ENCODE peak calls at places on chromosome 20, in six cellular contexts. R is tibial nerve, M is ovary, K is uterus, U is body of pancreas, T is transverse colon. N is an unnamed sample.

GRCh38 chr20:663315-664090 is 10.5 kb upstream of the SRXN1 start:
- DNase-seq in R (no peak), M (no peak), K (no peak), U (no peak), T (no peak), N (no peak)

GRCh38 chr20:44390280-44390679 is 34.8 kb downstream of the HNF4A start:
- DNase-seq in R (no peak), M (no peak), K (no peak), U (no peak), T (no peak), N (no peak)

GRCh38 chr20:53660947-53661381 is 67.3 kb upstream of the ZNF217 start:
- DNase-seq in R (no peak), M (peak; percentile 29), K (no peak), U (no peak), T (no peak), N (no peak)

GRCh38 chr20:2264118-2264517 is 31.7 kb upstream of the TGM3 start:
- DNase-seq in R (no peak), M (no peak), K (no peak), U (no peak), T (no peak), N (no peak)

GRCh38 chr20:10079964-10080363 is 45.2 kb downstream of the ANKEF1 start:
- DNase-seq in R (no peak), M (no peak), K (no peak), U (no peak), T (no peak), N (no peak)

GRCh38 chr20:43389839-43390626 is 67.7 kb upstream of the SRSF6 start:
- DNase-seq in R (no peak), M (no peak), K (no peak), U (no peak), T (no peak), N (no peak)

GRCh38 chr20:18853946-18854646 is 40.5 kb downstream of the SCP2D1 start:
- DNase-seq in R (no peak), M (no peak), K (no peak), U (no peak), T (no peak), N (no peak)

GRCh38 chr20:44701116-44701865 is 13.9 kb upstream of the CCN5 start:
- DNase-seq in R (no peak), M (no peak), K (no peak), U (no peak), T (no peak), N (no peak)

GRCh38 chr20:54151511-54152226 is 22.1 kb downstream of the CYP24A1 start:
- DNase-seq in R (no peak), M (no peak), K (no peak), U (no peak), T (no peak), N (no peak)

GRCh38 chr20:23697947-23698346 is 9.1 kb upstream of the CST4 start:
- DNase-seq in R (no peak), M (no peak), K (no peak), U (no peak), T (no peak), N (no peak)

GRCh38 chr20:37384683-37385174 is 38.8 kb downstream of the SRC start:
- DNase-seq in R (peak; percentile 59), M (peak; percentile 88), K (peak; percentile 57), U (peak; percentile 34), T (peak; percentile 71), N (peak; percentile 76)

GRCh38 chr20:44720994-44721784 is 6.0 kb downstream of the CCN5 start:
- DNase-seq in R (no peak), M (peak; percentile 74), K (peak; percentile 64), U (peak; percentile 59), T (no peak), N (no peak)

GRCh38 chr20:7790189-7790588 is 150.1 kb downstream of the HAO1 start:
- DNase-seq in R (no peak), M (no peak), K (no peak), U (no peak), T (no peak), N (no peak)

GRCh38 chr20:58622671-58623578 is 28.2 kb upstream of the STX16 start:
- DNase-seq in R (no peak), M (no peak), K (no peak), U (no peak), T (no peak), N (no peak)

GRCh38 chr20:55354700-55355099 is 650.6 kb downstream of the CBLN4 start:
- DNase-seq in R (no peak), M (no peak), K (no peak), U (no peak), T (no peak), N (no peak)

DNA sequence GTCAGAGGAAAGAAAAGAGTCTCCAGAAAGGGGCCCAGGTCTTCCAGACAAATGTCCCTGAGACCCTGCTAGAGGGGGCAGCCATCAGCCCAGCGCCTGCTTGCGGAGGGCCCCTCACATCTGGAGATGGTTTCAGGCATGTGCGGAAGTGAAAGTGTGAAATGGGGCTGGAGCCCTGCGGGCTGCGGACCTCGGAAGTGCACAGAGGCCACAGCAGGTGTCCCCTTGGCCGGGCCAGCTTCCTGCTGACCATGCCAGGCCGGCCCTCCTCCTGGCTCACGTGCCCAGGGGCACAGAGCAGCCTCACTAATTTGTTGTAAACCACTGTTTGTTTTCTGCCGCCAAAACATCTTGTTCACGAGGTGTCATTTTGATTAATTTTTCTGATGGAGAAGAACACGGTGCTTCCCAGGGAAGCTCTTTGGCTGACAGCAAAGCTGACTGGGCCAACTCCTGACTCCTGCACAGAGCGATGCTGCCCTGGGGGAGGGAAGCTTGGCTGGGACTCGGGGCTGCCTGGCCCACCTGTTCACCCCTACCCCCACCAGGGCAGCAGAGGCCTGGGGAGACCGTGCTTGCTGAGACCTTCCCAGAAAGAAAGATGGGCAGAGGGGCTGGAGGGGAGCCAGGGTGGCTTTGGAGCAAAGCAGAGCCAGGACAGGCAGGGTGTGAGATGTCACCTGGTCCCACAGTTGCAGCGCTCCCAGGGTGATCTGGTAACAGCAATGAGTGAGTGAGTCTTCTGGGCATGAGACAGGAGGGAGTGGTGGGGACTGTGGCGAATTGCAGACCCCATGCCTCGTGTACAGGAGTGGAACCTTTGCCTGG is 54.2 kb downstream of the BCAS4 start:
- DNase-seq in R (no peak), M (peak; percentile 39), K (peak; percentile 19), U (peak; percentile 81), T (peak; percentile 39), N (no peak)
- H3K4me1 ChIP-seq in R (peaks cover 15% of the 10 kb centered on the region), M (peaks cover 14% of the 10 kb centered on the region), K (no peaks in the 10 kb centered on the region), U (peaks cover 19% of the 10 kb centered on the region), T (peaks cover 13% of the 10 kb centered on the region), N (peaks cover 41% of the 10 kb centered on the region)

GRCh38 chr20:47257771-47258170 is 98.7 kb downstream of the ZMYND8 start:
- DNase-seq in R (no peak), M (no peak), K (no peak), U (no peak), T (no peak), N (no peak)

GRCh38 chr20:47262008-47262364 is 94.5 kb downstream of the ZMYND8 start:
- DNase-seq in R (no peak), M (no peak), K (no peak), U (no peak), T (no peak), N (no peak)

GRCh38 chr20:47256665-47257236 is 99.7 kb downstream of the ZMYND8 start:
- DNase-seq in R (no peak), M (no peak), K (no peak), U (no peak), T (no peak), N (no peak)

GRCh38 chr20:47257256-47257655 is 99.2 kb downstream of the ZMYND8 start:
- DNase-seq in R (no peak), M (no peak), K (no peak), U (no peak), T (no peak), N (no peak)

DNA sequence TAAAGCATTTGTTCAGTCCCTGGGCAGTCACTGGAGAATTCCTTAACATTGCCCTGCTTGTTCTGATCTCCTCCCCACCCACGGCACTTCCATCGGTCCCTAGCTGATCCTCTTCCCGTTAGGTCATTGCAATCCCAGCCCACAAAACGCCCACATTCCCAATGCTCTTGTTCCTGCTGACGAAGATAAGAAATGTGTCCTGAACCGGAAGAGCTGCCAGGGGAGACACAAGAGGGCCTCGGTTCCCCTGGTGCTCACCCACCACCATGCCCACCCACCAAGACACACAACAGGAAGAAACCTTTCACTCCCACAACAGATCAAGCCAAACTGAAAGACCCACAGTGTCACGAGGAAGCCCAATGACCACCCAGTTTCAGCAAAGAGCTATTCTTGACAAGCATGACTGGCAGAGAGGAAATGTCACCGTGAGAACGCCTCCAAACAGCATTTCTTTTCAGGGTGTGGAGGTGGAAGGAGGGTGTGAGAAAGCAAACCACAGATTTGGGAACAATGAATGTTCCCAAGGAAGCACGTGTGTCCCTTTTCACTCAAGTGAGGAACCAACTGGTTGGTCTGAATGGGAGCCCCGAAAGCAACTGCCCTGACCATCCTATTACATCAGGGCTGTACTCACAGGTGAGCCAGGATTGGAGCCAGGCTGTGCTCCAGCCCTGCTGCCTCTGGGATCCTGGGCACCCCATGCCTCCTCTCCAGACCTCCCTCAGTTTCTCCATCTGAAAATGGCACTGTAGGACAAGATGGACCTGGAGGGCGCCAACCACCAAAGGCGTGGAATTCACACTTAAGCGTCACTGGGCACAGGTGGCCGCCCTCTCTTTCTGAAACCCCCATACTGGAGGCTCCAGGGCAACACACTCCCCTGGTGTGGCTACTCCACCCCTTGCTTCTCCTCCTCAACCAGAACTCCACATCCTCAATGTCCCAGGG is 97.5 kb downstream of the ZMYND8 start:
- DNase-seq in R (peak; percentile 43), M (no peak), K (no peak), U (no peak), T (no peak), N (no peak)
- TF ChIP-seq POLR2A in R (no peak), M (no peak), K (no peak), U (no peak), T (no peak), N (no peak)

GRCh38 chr20:3616250-3616649 is 46.9 kb downstream of the GFRA4 start:
- DNase-seq in R (no peak), M (no peak), K (no peak), U (peak; percentile 56), T (no peak), N (no peak)

GRCh38 chr20:3612795-3613560 is 50.2 kb downstream of the GFRA4 start:
- DNase-seq in R (no peak), M (no peak), K (no peak), U (no peak), T (no peak), N (no peak)

GRCh38 chr20:3613821-3614440 is 49.3 kb downstream of the GFRA4 start:
- DNase-seq in R (no peak), M (no peak), K (no peak), U (no peak), T (no peak), N (no peak)

GRCh38 chr20:3614509-3614908 is 48.7 kb downstream of the GFRA4 start:
- DNase-seq in R (no peak), M (no peak), K (no peak), U (no peak), T (no peak), N (no peak)
- H3K27me3 ChIP-seq in R (no peaks in the 10 kb centered on the region), M (no peaks in the 10 kb centered on the region), K (no peaks in the 10 kb centered on the region), U (no peaks in the 10 kb centered on the region), T (no peaks in the 10 kb centered on the region), N (no peaks in the 10 kb centered on the region)

GRCh38 chr20:61808497-61808896 is 257.2 kb downstream of the TAF4 start:
- DNase-seq in R (no peak), M (no peak), K (no peak), U (no peak), T (no peak), N (no peak)

GRCh38 chr20:61806314-61806713 is 259.4 kb downstream of the TAF4 start:
- DNase-seq in R (no peak), M (no peak), K (no peak), U (no peak), T (no peak), N (no peak)

GRCh38 chr20:61806995-61807394 is 258.7 kb downstream of the TAF4 start:
- DNase-seq in R (no peak), M (no peak), K (no peak), U (no peak), T (no peak), N (no peak)

GRCh38 chr20:61809006-61809770 is 256.5 kb downstream of the TAF4 start:
- DNase-seq in R (no peak), M (no peak), K (no peak), U (no peak), T (no peak), N (no peak)

GRCh38 chr20:61807426-61808160 is 258.1 kb downstream of the TAF4 start:
- DNase-seq in R (no peak), M (no peak), K (no peak), U (peak; percentile 45), T (no peak), N (no peak)
- H3K4me1 ChIP-seq in R (peaks cover 28% of the 10 kb centered on the region), M (peaks cover 6% of the 10 kb centered on the region), K (no peaks in the 10 kb centered on the region), U (peaks cover 8% of the 10 kb centered on the region), T (no peaks in the 10 kb centered on the region), N (peaks cover 21% of the 10 kb centered on the region)